ENCODE peak calls at places on chromosomes 4 and X, in four cellular contexts. L is stimulated activated CD8-positive, alpha-beta memory T cell treated with anti-CD3 and anti-CD28 coated beads, Interleukin-2, amount 100 ng/mL, for 1 hour; W is astrocyte of the spinal cord; T is amygdala. X is an unnamed sample.

GRCh38 chrX:118603981-118604380 is 108.4 kb downstream of the DOCK11 start:
- DNase-seq in T (peak; percentile 1), W (peak; percentile 55), L (no peak), X (no peak)

GRCh38 chr4:126986828-126987227 is 645.9 kb upstream of the INTU start:
- DNase-seq in L (no peak), W (peak; percentile 66), T (no peak), X (no peak)

GRCh38 chr4:144705861-144706590 is 60.1 kb downstream of the HHIP start:
- DNase-seq in T (no peak), W (no peak), L (no peak), X (no peak)

GRCh38 chr4:78058591-78059523 is 1.7 kb downstream of the FRAS1 start:
- DNase-seq in W (peak; percentile 29), T (peak; percentile 1), L (no peak), X (no peak)

GRCh38 chrX:123993326-123993725 is 31.8 kb downstream of the STAG2 start:
- DNase-seq in T (no peak), L (no peak), W (peak; percentile 61), X (no peak)

GRCh38 chr4:3501825-3502425 is 30.3 kb downstream of the LRPAP1 start:
- DNase-seq in T (no peak), L (no peak), W (no peak), X (no peak)

GRCh38 chrX:11446951-11447350 is 153.7 kb downstream of the AMELX start:
- DNase-seq in W (no peak), T (no peak), L (no peak), X (no peak)

GRCh38 chr4:68498413-68499007 is 51.2 kb downstream of the TMPRSS11E start:
- DNase-seq in W (peak; percentile 68), T (no peak), L (peak; percentile 14), X (peak; percentile 12)

GRCh38 chrX:41180194-41180902 is 95.1 kb downstream of the USP9X start:
- DNase-seq in W (peak; percentile 76), T (peak; percentile 0), L (no peak), X (peak; percentile 6)

GRCh38 chrX:10875995-10876394 is 235.1 kb upstream of the HCCS start:
- DNase-seq in W (no peak), T (no peak), L (no peak), X (no peak)

GRCh38 chrX:155313766-155314165 is 20.6 kb downstream of the CLIC2 start:
- DNase-seq in T (no peak), W (no peak), L (no peak), X (no peak)

GRCh38 chrX:10631416-10632145 is 11.2 kb upstream of the MID1 start:
- DNase-seq in T (no peak), W (no peak), L (no peak), X (no peak)

GRCh38 chrX:39705299-39705698 is 392.5 kb downstream of the BCOR start:
- DNase-seq in T (no peak), W (peak; percentile 90), L (no peak), X (no peak)

GRCh38 chr4:57631147-57631546 is 521.0 kb upstream of the IGFBP7 start:
- DNase-seq in L (no peak), W (no peak), T (no peak), X (no peak)

GRCh38 chrX:154032156-154032555 is 12.5 kb upstream of the IRAK1 start:
- DNase-seq in T (no peak), W (no peak), L (no peak), X (no peak)

GRCh38 chrX:118211891-118212816 is 95.5 kb upstream of the KLHL13 start:
- DNase-seq in W (no peak), L (no peak), T (no peak), X (no peak)

GRCh38 chr4:2939383-2940243 is 23.6 kb downstream of the NOP14 start:
- DNase-seq in W (no peak), L (no peak), T (no peak), X (no peak)

GRCh38 chr4:120517966-120518365 is 404.6 kb downstream of the PRDM5 start:
- DNase-seq in L (no peak), T (no peak), W (peak; percentile 75), X (no peak)

GRCh38 chrX:7169627-7170026 is 21.7 kb upstream of the PUDP start:
- DNase-seq in L (no peak), T (no peak), W (no peak), X (no peak)

GRCh38 chr4:146334862-146335449 is 120.6 kb downstream of the REELD1 start:
- DNase-seq in T (no peak), W (no peak), L (no peak), X (no peak)

GRCh38 chrX:53223955-53224859 is 800 bp downstream of the KDM5C start:
- DNase-seq in W (peak; percentile 70), L (peak; percentile 1), T (no peak), X (no peak)

GRCh38 chrX:137547291-137547690 is 18.6 kb upstream of the ZIC3 start:
- DNase-seq in L (no peak), T (no peak), W (no peak), X (no peak)

GRCh38 chr4:44927361-44928061 is 201.2 kb upstream of the GNPDA2 start:
- DNase-seq in W (peak; percentile 31), T (no peak), L (no peak), X (no peak)

GRCh38 chr4:170374770-170375169 is 285.0 kb upstream of the AADAT start:
- DNase-seq in L (no peak), T (no peak), W (no peak), X (no peak)

GRCh38 chrX:135389243-135389642 is 32.5 kb upstream of the SMIM10L2A start:
- DNase-seq in T (no peak), L (no peak), W (no peak), X (no peak)

GRCh38 chr4:17814140-17814539 is 3.4 kb downstream of the NCAPG start:
- DNase-seq in W (peak; percentile 58), L (no peak), T (no peak), X (no peak)

GRCh38 chr4:151783867-151784266 is 23.1 kb upstream of the GATB start:
- DNase-seq in L (no peak), W (peak; percentile 47), T (no peak), X (no peak)

GRCh38 chr4:83626245-83626843 is 90.4 kb downstream of the GPAT3 start:
- DNase-seq in L (no peak), W (no peak), T (no peak), X (no peak)

GRCh38 chr4:2049811-2050210 is 9.3 kb upstream of the NAT8L start:
- DNase-seq in T (no peak), L (no peak), W (no peak), X (no peak)

GRCh38 chr4:2362286-2363055 is 56.0 kb downstream of the ZFYVE28 start:
- DNase-seq in L (no peak), T (no peak), W (no peak), X (no peak)

GRCh38 chrX:21838937-21839333 is 482 bp upstream of the MBTPS2 start:
- DNase-seq in T (no peak), L (no peak), W (no peak), X (no peak)

GRCh38 chrX:104137496-104137895 is 19.3 kb downstream of the SLC25A53 start:
- DNase-seq in T (no peak), W (peak; percentile 4), L (no peak), X (no peak)

GRCh38 chrX:41734530-41734929 is 10.5 kb downstream of the GPR82 start:
- DNase-seq in L (no peak), T (no peak), W (no peak), X (no peak)